ENCODE peak calls at places on chromosome 1, in seven cellular contexts. N, G, F, V, S, P and H are unnamed samples.
A peak's percentile ranks its signal among the peaks of the same experiment; 100 is the strongest.

GRCh38 chr1:183164350-183164749 is 21.7 kb upstream of the LAMC2 start:
- DNase-seq in N (no peak), G (no peak), F (no peak), V (peak; percentile 64), S (no peak), P (peak; percentile 89), H (no peak)

GRCh38 chr1:162946701-162947100 is 85.7 kb upstream of the CCDC190 start:
- DNase-seq in N (no peak), G (no peak), F (no peak), V (no peak), S (no peak), P (no peak), H (no peak)

GRCh38 chr1:89532866-89533265 is 8.2 kb downstream of the LRRC8B start:
- DNase-seq in N (no peak), G (no peak), F (no peak), V (no peak), S (no peak), P (no peak), H (no peak)

GRCh38 chr1:110492573-110492972 is 26.4 kb downstream of the KCNA10 start:
- DNase-seq in N (no peak), G (no peak), F (no peak), V (no peak), S (no peak), P (no peak), H (no peak)

GRCh38 chr1:233614173-233614742 is 352 bp downstream of the KCNK1 start:
- DNase-seq in N (no peak), G (no peak), F (no peak), V (peak; percentile 19), S (peak; percentile 31), P (peak; percentile 68), H (peak; percentile 4)

GRCh38 chr1:224058303-224058702 is 55.6 kb upstream of the FBXO28 start:
- DNase-seq in N (no peak), G (no peak), F (no peak), V (peak; percentile 76), S (peak; percentile 68), P (no peak), H (peak; percentile 87)

GRCh38 chr1:47818682-47819502 is 178.3 kb downstream of the TRABD2B start:
- DNase-seq in N (no peak), G (no peak), F (no peak), V (no peak), S (no peak), P (no peak), H (no peak)

GRCh38 chr1:21668232-21669032 is 725 bp downstream of the RAP1GAP start:
- DNase-seq in N (no peak), G (no peak), F (no peak), V (no peak), S (no peak), P (no peak), H (no peak)

GRCh38 chr1:52551476-52552235 is 1.2 kb downstream of the TUT4 start:
- DNase-seq in N (no peak), G (peak; percentile 57), F (no peak), V (peak; percentile 76), S (peak; percentile 35), P (peak; percentile 21), H (peak; percentile 57)